ENCODE peak calls at places on chromosomes 4 and X, in four cellular contexts. Z is CD8-positive, alpha-beta memory T cell; P is sigmoid colon; R is esophagus squamous epithelium. O is an unnamed sample.

GRCh38 chr4:93302310-93302709 is 526.2 kb upstream of the ATOH1 start:
- DNase-seq in Z (no peak), P (no peak), R (no peak), O (no peak)

GRCh38 chrX:22097295-22097694 is 65.2 kb downstream of the PHEX start:
- DNase-seq in Z (no peak), R (no peak), P (no peak), O (no peak)

GRCh38 chr4:4637710-4638109 is 95.9 kb upstream of the STX18 start:
- DNase-seq in R (no peak), Z (no peak), P (no peak), O (no peak)

GRCh38 chr4:168109527-168109926 is 17.2 kb downstream of the ANXA10 start:
- DNase-seq in Z (no peak), P (no peak), R (no peak), O (no peak)

GRCh38 chrX:134484039-134484438 is 24.1 kb downstream of the HPRT1 start:
- DNase-seq in R (no peak), Z (no peak), P (no peak), O (no peak)

GRCh38 chrX:68454476-68455150 is 21.3 kb upstream of the OPHN1 start:
- DNase-seq in Z (no peak), P (no peak), R (no peak), O (no peak)

GRCh38 chrX:97284531-97284930 is 400.8 kb downstream of the RPA4 start:
- DNase-seq in R (no peak), Z (no peak), P (no peak), O (no peak)

GRCh38 chrX:21479695-21480280 is 105.6 kb downstream of the CNKSR2 start:
- DNase-seq in Z (no peak), P (no peak), R (no peak), O (peak)

GRCh38 chrX:2516612-2517011 is 15.8 kb upstream of the DHRSX start:
- DNase-seq in Z (no peak), R (no peak), P (no peak), O (no peak)

GRCh38 chr4:162865102-162865501 is 301.6 kb downstream of the NAF1 start:
- DNase-seq in P (no peak), R (no peak), Z (no peak), O (peak)

GRCh38 chrX:118976599-118977340 is 2.4 kb downstream of the LONRF3 start:
- DNase-seq in P (peak), Z (peak), R (no peak), O (peak)

GRCh38 chr4:56641494-56642051 is 39.5 kb downstream of the HOPX start:
- DNase-seq in R (no peak), P (no peak), Z (no peak), O (no peak)

GRCh38 chr4:26287748-26288147 is 33.1 kb upstream of the RBPJ start:
- DNase-seq in Z (no peak), P (no peak), R (no peak), O (no peak)

GRCh38 chr4:122377352-122377751 is 1.5 kb upstream of the ADAD1 start:
- DNase-seq in R (no peak), Z (no peak), P (no peak), O (no peak)

GRCh38 chr4:1172971-1173757 is 781 bp upstream of the SPON2 start:
- DNase-seq in R (no peak), P (peak), Z (no peak), O (peak)

GRCh38 chr4:101967697-101968346 is 177.3 kb downstream of the BANK1 start:
- DNase-seq in R (no peak), P (no peak), Z (no peak), O (no peak)

GRCh38 chr4:60656171-60656570 is 544.0 kb upstream of the ADGRL3 start:
- DNase-seq in P (no peak), R (no peak), Z (no peak), O (no peak)

DNA sequence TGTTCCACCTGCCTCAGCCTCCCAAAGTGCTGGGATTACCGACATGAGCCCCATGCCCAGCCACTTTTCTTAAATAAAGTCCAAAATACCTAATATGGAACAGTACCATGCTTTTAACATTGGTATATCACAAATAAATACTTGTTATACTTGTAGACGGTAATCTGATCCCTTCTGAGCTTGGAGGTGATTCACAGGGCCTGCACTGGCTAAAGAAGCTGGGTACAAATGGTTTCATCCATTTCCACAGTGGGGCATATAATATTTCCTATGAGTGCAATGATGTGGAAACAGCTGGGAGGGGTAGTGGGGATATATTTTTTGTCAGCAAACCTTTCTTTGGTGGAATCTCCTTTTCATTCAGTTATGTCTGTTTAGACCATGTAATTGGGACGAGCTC is 35.8 kb downstream of the PLK4 start:
- DNase-seq in Z (no peak), P (no peak), R (no peak), O (no peak)
- H3K27ac ChIP-seq in Z (no peak), P (no peak), R (no peak), O (no peak)

GRCh38 chrX:105694839-105695238 is 127.5 kb upstream of the NRK start:
- DNase-seq in P (no peak), Z (no peak), R (no peak), O (no peak)
- H3K27ac ChIP-seq in P (no peak), Z (no peak), R (no peak), O (no peak)

DNA sequence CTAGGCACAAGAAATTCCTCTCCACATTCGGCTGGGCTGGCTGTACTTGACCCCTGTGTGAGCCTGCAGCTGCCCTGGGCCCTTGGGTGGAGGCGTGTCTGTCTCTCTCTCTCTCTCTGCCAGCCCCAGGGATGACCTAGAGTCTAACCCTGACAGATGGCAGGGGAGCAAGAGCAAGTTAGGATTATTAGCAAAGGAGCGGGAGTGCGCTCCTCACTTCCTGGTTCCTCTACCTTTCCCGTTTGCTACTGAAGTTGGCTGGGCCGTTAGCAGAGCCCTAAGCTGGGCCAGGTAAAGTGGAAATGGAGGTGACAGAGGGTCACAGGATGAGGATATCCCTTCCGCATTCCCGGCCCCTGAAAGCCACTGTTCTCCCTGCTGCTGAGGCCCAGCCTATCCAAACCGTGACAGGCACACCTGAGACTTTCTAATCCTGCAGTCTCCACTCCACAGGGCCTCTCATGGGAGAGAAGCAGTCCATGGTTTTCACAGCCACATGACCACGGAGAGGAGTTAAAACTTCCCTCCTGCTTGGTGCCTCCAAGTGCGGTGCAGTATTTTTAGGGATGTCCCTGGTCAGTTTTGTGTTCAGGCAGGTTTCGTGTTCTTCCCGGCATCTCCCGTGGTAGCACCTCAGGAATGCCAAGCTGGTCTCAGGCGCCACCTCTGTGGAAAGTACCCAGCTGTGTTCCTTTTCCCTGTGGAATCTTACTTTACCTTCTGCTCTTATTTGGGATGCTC is 79.3 kb downstream of the CLDN22 start:
- DNase-seq in P (no peak), Z (no peak), R (no peak), O (peak)
- H3K27ac ChIP-seq in P (no peak), Z (no peak), R (no peak), O (peak)

DNA sequence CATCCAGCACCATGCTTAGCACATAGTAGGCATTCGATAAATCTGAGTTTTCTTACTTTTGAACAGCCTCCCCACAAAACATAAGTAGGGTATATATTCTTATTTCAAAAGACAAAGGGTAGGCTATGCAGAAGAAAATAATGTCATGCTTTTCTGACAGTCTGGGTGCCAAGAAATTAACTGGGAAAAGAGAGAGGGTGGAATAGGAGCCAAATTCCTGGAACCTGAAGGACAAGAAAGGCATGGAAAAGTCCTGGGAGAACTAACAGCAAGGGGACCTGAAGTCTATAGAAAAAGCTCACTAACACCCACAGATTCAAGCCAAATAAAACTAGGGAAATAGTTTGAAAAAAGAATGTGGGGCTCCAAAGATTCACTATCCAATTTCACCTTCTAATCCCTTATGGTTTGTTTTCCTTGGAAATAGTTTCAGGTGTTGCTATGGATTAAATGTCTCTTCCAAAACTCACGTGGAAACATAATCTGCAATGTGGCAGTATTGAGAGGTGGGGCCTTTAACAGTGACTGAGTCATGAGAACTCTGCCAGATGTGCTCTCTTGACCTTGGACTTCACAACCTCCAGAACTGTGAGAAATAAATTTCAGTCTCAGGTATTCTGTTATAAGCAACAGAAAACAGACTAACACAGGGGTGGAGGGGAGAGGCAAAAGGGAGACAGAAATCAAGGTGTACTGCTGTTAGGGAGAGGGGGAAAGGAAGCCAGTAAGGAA is 173.3 kb upstream of the ARHGEF9 start:
- DNase-seq in P (no peak), R (no peak), Z (no peak), O (no peak)
- H3K27ac ChIP-seq in P (no peak), R (no peak), Z (no peak), O (no peak)

GRCh38 chr4:87524456-87524855 is 4.7 kb downstream of the SPARCL1 start:
- DNase-seq in P (no peak), R (no peak), Z (no peak), O (no peak)
- H3K27ac ChIP-seq in P (peak), R (peak), Z (no peak), O (no peak)

DNA sequence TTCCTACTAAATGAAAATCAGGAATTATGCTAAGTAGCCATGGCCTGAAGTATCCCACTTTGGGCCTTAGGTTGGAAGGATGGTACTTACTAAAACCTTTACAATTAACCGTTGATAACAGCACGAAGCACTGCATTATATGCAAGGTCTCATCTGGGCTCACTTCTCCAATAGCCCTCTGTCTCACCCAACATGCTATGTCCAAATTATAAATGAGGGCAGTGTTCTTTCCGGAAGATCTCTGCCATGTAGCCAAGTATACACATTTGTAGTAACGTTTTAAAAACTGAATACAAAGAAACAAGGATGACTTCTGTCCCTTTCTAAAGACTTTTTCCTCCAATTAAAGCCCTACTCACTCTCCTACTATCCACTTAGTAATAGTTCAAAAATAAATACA is 51.6 kb downstream of the SCFD2 start:
- DNase-seq in P (no peak), Z (no peak), R (no peak), O (no peak)
- H3K27ac ChIP-seq in P (no peak), Z (no peak), R (no peak), O (no peak)

GRCh38 chrX:16610121-16610565 is 39.8 kb upstream of the S100G start:
- DNase-seq in R (no peak), P (no peak), Z (no peak), O (no peak)
- H3K27ac ChIP-seq in R (no peak), P (no peak), Z (no peak), O (no peak)

DNA sequence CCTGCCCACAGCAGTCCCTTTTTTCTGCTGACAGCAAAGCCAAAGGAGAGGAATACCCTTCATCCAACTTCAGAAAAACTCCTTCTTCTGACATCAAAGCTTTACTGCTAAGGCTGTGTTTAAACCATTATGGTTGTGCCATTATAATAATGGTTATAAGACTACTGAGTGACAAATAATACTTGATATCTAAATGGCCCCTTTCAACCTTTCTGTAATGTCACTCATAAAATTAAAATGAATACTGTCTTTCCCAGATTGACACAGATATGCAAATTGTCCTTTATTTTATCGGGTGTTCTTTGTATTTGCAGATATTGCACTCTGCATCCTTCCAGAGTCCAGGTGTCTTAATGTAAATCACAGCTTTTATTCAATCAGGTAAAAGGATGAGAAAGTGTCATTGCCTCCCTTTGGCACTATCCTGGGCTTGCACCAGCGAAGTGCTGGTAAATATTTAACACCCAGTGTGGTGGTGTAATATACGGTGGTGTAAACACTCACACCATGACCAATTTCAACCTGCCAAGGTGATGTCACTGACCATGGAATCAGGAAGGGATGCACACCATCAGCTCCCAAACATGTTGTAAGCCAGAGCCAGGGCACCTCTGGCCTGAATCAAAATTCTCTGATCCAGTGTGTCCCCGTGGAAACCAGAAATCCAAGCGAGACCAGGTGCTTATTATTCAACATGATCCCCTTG is 139.4 kb upstream of the TENM3 start:
- DNase-seq in R (no peak), P (no peak), Z (no peak), O (no peak)
- H3K27ac ChIP-seq in R (no peak), P (no peak), Z (no peak), O (no peak)